ENCODE peak calls at places on chromosomes 12 and 14, in ten cellular contexts. T, B, F, X, C, I, Q, L, H and M are unnamed samples.

GRCh38 chr12:17016116-17016864 is 410.3 kb upstream of the LMO3 start:
- DNase-seq in T (no peak), B (no peak), F (no peak), X (no peak), C (no peak), I (no peak), Q (no peak), L (no peak), H (no peak), M (no peak)

GRCh38 chr12:102426599-102427541 is 53.5 kb downstream of the IGF1 start:
- DNase-seq in T (no peak), B (peak; percentile 82), F (no peak), X (no peak), C (no peak), I (no peak), Q (no peak), L (no peak), H (no peak), M (no peak)

GRCh38 chr12:104929368-104929767 is 28.7 kb downstream of the SLC41A2 start:
- DNase-seq in T (no peak), B (no peak), F (no peak), X (no peak), C (no peak), I (no peak), Q (no peak), L (no peak), H (no peak), M (no peak)

GRCh38 chr14:95387826-95388445 is 68.2 kb upstream of the CLMN start:
- DNase-seq in T (no peak), B (no peak), F (no peak), X (peak; percentile 24), C (no peak), I (no peak), Q (no peak), L (peak; percentile 24), H (no peak), M (no peak)

GRCh38 chr14:75673345-75673744 is 12.3 kb downstream of the TTLL5 start:
- DNase-seq in T (no peak), B (no peak), F (no peak), X (no peak), C (no peak), I (no peak), Q (no peak), L (no peak), H (no peak), M (no peak)

GRCh38 chr12:64450057-64450640 is 1.8 kb upstream of the TBK1 start:
- DNase-seq in T (no peak), B (no peak), F (no peak), X (no peak), C (no peak), I (no peak), Q (no peak), L (no peak), H (no peak), M (no peak)

GRCh38 chr14:91389173-91389572 is 28.4 kb downstream of the CCDC88C start:
- DNase-seq in T (no peak), B (no peak), F (no peak), X (no peak), C (no peak), I (no peak), Q (no peak), L (no peak), H (no peak), M (no peak)

GRCh38 chr12:90922068-90922743 is 32.8 kb downstream of the CCER1 start:
- DNase-seq in T (no peak), B (peak; percentile 65), F (no peak), X (no peak), C (no peak), I (no peak), Q (no peak), L (no peak), H (no peak), M (no peak)

GRCh38 chr14:46048127-46048526 is 603.5 kb downstream of the RPL10L start:
- DNase-seq in T (peak; percentile 49), B (peak; percentile 72), F (no peak), X (peak; percentile 81), C (peak; percentile 11), I (no peak), Q (no peak), L (no peak), H (no peak), M (peak; percentile 41)

GRCh38 chr12:68980476-68981212 is 47.7 kb upstream of the CPM start:
- DNase-seq in T (no peak), B (no peak), F (no peak), X (no peak), C (no peak), I (no peak), Q (peak; percentile 69), L (no peak), H (no peak), M (no peak)

GRCh38 chr12:116148844-116149243 is 128.6 kb downstream of the MED13L start:
- DNase-seq in T (no peak), B (no peak), F (no peak), X (no peak), C (no peak), I (no peak), Q (no peak), L (no peak), H (no peak), M (no peak)
- H3K4me1 ChIP-seq in T (peaks cover 24% of the 10 kb centered on the region), B (peaks cover 41% of the 10 kb centered on the region), F (peaks cover 43% of the 10 kb centered on the region), X (peaks cover 51% of the 10 kb centered on the region), C (peaks cover 14% of the 10 kb centered on the region), I (peaks cover 17% of the 10 kb centered on the region), Q (no peaks in the 10 kb centered on the region), L (peaks cover 44% of the 10 kb centered on the region), H (peaks cover 31% of the 10 kb centered on the region), M (peaks cover 29% of the 10 kb centered on the region)

GRCh38 chr12:50515587-50515986 is 10.8 kb downstream of the DIP2B start:
- DNase-seq in T (peak; percentile 47), B (no peak), F (no peak), X (no peak), C (no peak), I (no peak), Q (no peak), L (no peak), H (no peak), M (no peak)

GRCh38 chr12:50518129-50518528 is 13.3 kb downstream of the DIP2B start:
- DNase-seq in T (no peak), B (no peak), F (peak; percentile 81), X (no peak), C (no peak), I (no peak), Q (no peak), L (no peak), H (no peak), M (no peak)

GRCh38 chr12:50520345-50520744 is 15.6 kb downstream of the DIP2B start:
- DNase-seq in T (no peak), B (no peak), F (no peak), X (no peak), C (no peak), I (no peak), Q (no peak), L (no peak), H (no peak), M (no peak)

GRCh38 chr12:50514526-50515276 is 9.9 kb downstream of the DIP2B start:
- DNase-seq in T (no peak), B (no peak), F (no peak), X (no peak), C (no peak), I (no peak), Q (no peak), L (no peak), H (no peak), M (no peak)

GRCh38 chr12:50517456-50518048 is 12.8 kb downstream of the DIP2B start:
- DNase-seq in T (no peak), B (peak; percentile 65), F (no peak), X (no peak), C (no peak), I (no peak), Q (no peak), L (no peak), H (no peak), M (no peak)
- H3K4me3 ChIP-seq in T (no peak overlapping the region), B (peak overlapping the region; percentile 49), F (no peak overlapping the region), X (no peak overlapping the region), C (no peak overlapping the region), I (no peak overlapping the region), Q (no peak overlapping the region), L (no peak overlapping the region), H (peak overlapping the region; percentile 2), M (no peak overlapping the region)

DNA sequence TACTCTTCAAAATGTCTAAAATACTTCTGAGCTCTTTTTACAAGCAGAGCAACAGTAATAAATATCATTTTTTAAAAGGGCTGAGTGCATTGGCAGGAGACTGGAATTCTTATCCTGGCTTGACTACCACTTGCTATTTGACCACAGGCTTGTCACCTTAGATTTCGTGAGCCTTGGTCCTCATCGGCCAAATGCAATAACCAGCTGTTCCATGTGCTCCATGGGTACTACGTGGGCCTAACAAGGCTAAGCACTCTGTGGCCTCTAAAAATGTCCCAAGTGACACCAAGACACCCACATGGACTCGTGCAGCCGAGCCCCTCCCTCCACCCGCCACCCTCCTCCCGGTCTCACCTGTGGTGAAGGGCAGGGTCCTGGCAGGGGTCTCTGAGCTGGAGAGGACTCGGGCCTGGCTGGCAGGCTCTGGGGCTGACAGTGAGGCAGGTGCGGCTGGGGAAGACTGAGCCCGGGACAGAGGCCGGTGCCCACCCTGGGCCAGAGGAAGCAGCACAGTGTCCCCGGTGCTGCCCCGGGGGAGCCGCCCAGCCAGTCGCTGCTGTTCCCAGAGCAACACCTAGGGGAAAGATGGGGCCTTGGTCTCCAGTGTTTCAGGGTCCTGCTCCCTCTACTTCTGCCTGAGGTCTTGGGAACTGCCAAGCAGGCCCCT is 20.1 kb downstream of the SLC48A1 start:
- DNase-seq in T (no peak), B (no peak), F (no peak), X (no peak), C (no peak), I (no peak), Q (no peak), L (no peak), H (no peak), M (no peak)
- H3K36me3 ChIP-seq in T (peaks cover 6% of the 10 kb centered on the region), B (peaks cover 50% of the 10 kb centered on the region), F (peaks cover 22% of the 10 kb centered on the region), X (peaks cover 49% of the 10 kb centered on the region), C (peaks cover 23% of the 10 kb centered on the region), I (peaks cover 6% of the 10 kb centered on the region), Q (peaks cover 98% of the 10 kb centered on the region), L (peaks cover 98% of the 10 kb centered on the region), H (peaks cover 92% of the 10 kb centered on the region), M (peaks cover 32% of the 10 kb centered on the region)

GRCh38 chr14:56633544-56633943 is 53.9 kb downstream of the TMEM260 start:
- DNase-seq in T (no peak), B (peak; percentile 6), F (no peak), X (no peak), C (no peak), I (no peak), Q (no peak), L (no peak), H (no peak), M (no peak)

GRCh38 chr14:56635041-56635440 is 55.4 kb downstream of the TMEM260 start:
- DNase-seq in T (no peak), B (no peak), F (no peak), X (no peak), C (no peak), I (no peak), Q (no peak), L (no peak), H (no peak), M (no peak)

GRCh38 chr14:56632192-56632591 is 52.6 kb downstream of the TMEM260 start:
- DNase-seq in T (no peak), B (no peak), F (no peak), X (no peak), C (no peak), I (no peak), Q (no peak), L (no peak), H (no peak), M (no peak)

DNA sequence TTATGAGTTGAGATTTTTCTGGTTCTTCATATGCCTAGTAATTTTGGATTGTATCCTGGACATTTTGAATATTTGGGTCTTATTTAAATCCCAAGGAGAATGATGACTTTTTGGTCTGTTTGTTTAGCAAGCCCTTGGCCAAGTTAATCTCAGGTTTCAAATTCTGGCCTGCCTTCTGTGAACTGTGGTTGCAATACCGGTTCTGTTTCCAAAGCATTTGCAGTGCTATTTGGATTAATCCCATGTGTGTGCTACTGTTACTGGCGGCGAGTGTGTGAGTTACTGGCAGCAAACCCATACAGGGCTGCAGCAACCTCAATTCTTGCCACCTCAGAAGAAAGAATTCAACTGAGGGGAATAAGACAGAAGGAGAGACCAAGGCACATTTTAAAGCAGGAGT is 51.1 kb downstream of the TMEM260 start:
- DNase-seq in T (no peak), B (peak; percentile 3), F (no peak), X (no peak), C (no peak), I (no peak), Q (no peak), L (no peak), H (no peak), M (no peak)
- H3K4me1 ChIP-seq in T (no peaks in the 10 kb centered on the region), B (no peaks in the 10 kb centered on the region), F (no peaks in the 10 kb centered on the region), X (no peaks in the 10 kb centered on the region), C (no peaks in the 10 kb centered on the region), I (no peaks in the 10 kb centered on the region), Q (no peaks in the 10 kb centered on the region), L (no peaks in the 10 kb centered on the region), H (no peaks in the 10 kb centered on the region), M (no peaks in the 10 kb centered on the region)